ENCODE peak calls at places on chromosomes 13 and 19, in seven cellular contexts. R is GM12864, Y is AG09319, C is KG1, E is DMS 273 treated with DMSO at 0.1 percent for 48 hours, O is NCI-H1105, U is GM23248. A is an unnamed sample.
A peak's percentile ranks its signal among the peaks of the same experiment; 100 is the strongest.

GRCh38 chr19:1970806-1971502 is 30.0 kb downstream of the CSNK1G2 start:
- DNase-seq in U (no peak), O (no peak), R (no peak), C (no peak), E (no peak), Y (no peak), A (no peak)

GRCh38 chr13:29532136-29532535 is 63.4 kb downstream of the SLC7A1 start:
- DNase-seq in O (no peak), C (no peak), U (peak; percentile 71), Y (no peak), E (no peak), R (no peak), A (no peak)

GRCh38 chr19:9849786-9850185 is 14.7 kb downstream of the PIN1 start:
- DNase-seq in E (no peak), U (no peak), R (no peak), Y (no peak), C (no peak), O (no peak), A (no peak)

GRCh38 chr19:36436531-36436930 is 18.1 kb upstream of the ZFP82 start:
- DNase-seq in E (no peak), R (no peak), O (no peak), Y (no peak), C (no peak), U (peak; percentile 28), A (no peak)

GRCh38 chr13:76879211-76879875 is 6.9 kb downstream of the KCTD12 start:
- DNase-seq in R (no peak), O (no peak), C (peak; percentile 67), E (no peak), U (peak; percentile 94), Y (no peak), A (peak; percentile 7)

GRCh38 chr13:84896128-84896527 is 903.1 kb downstream of the SLITRK6 start:
- DNase-seq in U (peak; percentile 49), Y (peak; percentile 25), R (peak; percentile 15), E (no peak), O (no peak), C (peak; percentile 27), A (peak; percentile 18)

GRCh38 chr19:50255115-50255514 is 51.7 kb downstream of the MYH14 start:
- DNase-seq in U (no peak), Y (no peak), C (no peak), O (no peak), E (no peak), R (no peak), A (no peak)

GRCh38 chr13:42707596-42707995 is 73.8 kb upstream of the FAM216B start:
- DNase-seq in Y (no peak), O (no peak), C (no peak), E (no peak), U (peak; percentile 53), R (no peak), A (no peak)

GRCh38 chr19:48918071-48918470 is 15.4 kb upstream of the DHDH start:
- DNase-seq in R (no peak), C (no peak), O (no peak), Y (no peak), E (no peak), U (no peak), A (no peak)

GRCh38 chr19:45211751-45212381 is 33.3 kb downstream of the BLOC1S3 start:
- DNase-seq in C (no peak), U (no peak), E (no peak), O (no peak), R (no peak), Y (no peak), A (no peak)

GRCh38 chr19:13633109-13633508 is 126.8 kb upstream of the CACNA1A start:
- DNase-seq in Y (peak; percentile 22), C (no peak), U (peak; percentile 14), E (peak; percentile 95), R (no peak), O (peak; percentile 97), A (peak; percentile 14)

GRCh38 chr19:41323430-41324125 is 13.6 kb downstream of the CCDC97 start:
- DNase-seq in Y (peak; percentile 95), O (no peak), R (no peak), U (peak; percentile 96), E (peak; percentile 84), C (no peak), A (no peak)

GRCh38 chr13:97911311-97912138 is 42.0 kb upstream of the IPO5 start:
- DNase-seq in R (peak; percentile 3), E (no peak), C (no peak), U (peak; percentile 77), Y (no peak), O (no peak), A (peak; percentile 21)

GRCh38 chr19:30792561-30793505 is 420.6 kb downstream of the ZNF536 start:
- DNase-seq in R (no peak), C (no peak), E (no peak), Y (no peak), O (no peak), U (no peak), A (no peak)

GRCh38 chr19:2055871-2056809 is 5.1 kb upstream of the MKNK2 start:
- DNase-seq in C (no peak), E (no peak), O (no peak), Y (peak; percentile 82), R (no peak), U (peak; percentile 78), A (no peak)

GRCh38 chr13:20170931-20171330 is 10.1 kb upstream of the GJA3 start:
- DNase-seq in C (no peak), Y (no peak), R (no peak), O (no peak), E (no peak), U (no peak), A (no peak)

GRCh38 chr13:98466634-98467236 is 110.2 kb downstream of the STK24 start:
- DNase-seq in O (no peak), U (peak; percentile 72), C (no peak), R (no peak), Y (no peak), E (no peak), A (peak; percentile 47)

GRCh38 chr19:1570836-1571235 is 2.7 kb upstream of the MEX3D start:
- DNase-seq in R (no peak), O (no peak), C (no peak), Y (no peak), E (no peak), U (no peak), A (no peak)

GRCh38 chr13:50598338-50598737 is 245.2 kb downstream of the DLEU7 start:
- DNase-seq in C (no peak), U (no peak), O (no peak), E (no peak), Y (no peak), R (no peak), A (no peak)

GRCh38 chr13:20799726-20800416 is 26.1 kb upstream of the EEF1AKMT1 start:
- DNase-seq in R (no peak), Y (no peak), U (peak; percentile 71), C (no peak), E (no peak), O (no peak), A (no peak)

GRCh38 chr13:101552286-101552685 is 99.8 kb downstream of the ITGBL1 start:
- DNase-seq in O (no peak), C (no peak), Y (no peak), R (no peak), U (peak; percentile 23), E (no peak), A (no peak)

GRCh38 chr19:4638828-4639530 is at the start of gene TNFAIP8L1:
- DNase-seq in U (peak; percentile 97), E (peak; percentile 85), R (peak; percentile 90), Y (peak; percentile 84), C (peak; percentile 89), O (peak; percentile 97), A (peak; percentile 100)

GRCh38 chr13:93965587-93965986 is 513.9 kb downstream of the DCT start:
- DNase-seq in C (no peak), Y (no peak), R (no peak), U (no peak), O (no peak), E (no peak), A (no peak)

GRCh38 chr19:35845215-35846037 is 6.9 kb downstream of the NPHS1 start:
- DNase-seq in E (no peak), O (peak; percentile 35), Y (no peak), R (no peak), U (peak; percentile 52), C (no peak), A (no peak)

GRCh38 chr19:8302357-8302691 is 5.8 kb downstream of the CD320 start:
- DNase-seq in E (peak; percentile 23), O (no peak), C (no peak), U (no peak), Y (no peak), R (no peak), A (no peak)

GRCh38 chr13:104008571-104009435 is 942.6 kb upstream of the SLC10A2 start:
- DNase-seq in Y (no peak), O (no peak), C (no peak), U (no peak), E (no peak), R (no peak), A (peak; percentile 23)

GRCh38 chr19:45406957-45407375 is 522 bp downstream of the POLR1G start:
- DNase-seq in Y (no peak), R (no peak), O (no peak), U (peak; percentile 21), E (no peak), C (peak; percentile 32), A (no peak)

GRCh38 chr13:35747594-35747993 is 271.1 kb upstream of the MAB21L1 start:
- DNase-seq in E (no peak), O (no peak), R (no peak), Y (no peak), C (no peak), U (peak; percentile 37), A (no peak)

A was measured in COLO829.